ENCODE peak calls at places on chromosomes 4 and X, in four cellular contexts. J, U, T and L are unnamed samples.

GRCh38 chrX:140948827-140949226 is 53.6 kb upstream of the SPANXB1 start:
- DNase-seq in J (no peak), U (no peak), T (no peak), L (no peak)

GRCh38 chr4:48343035-48343434 is 1.7 kb downstream of the SLAIN2 start:
- DNase-seq in J (no peak), U (no peak), T (no peak), L (no peak)

GRCh38 chrX:106437407-106437806 is 174.4 kb upstream of the RADX start:
- DNase-seq in J (no peak), U (no peak), T (peak; percentile 0), L (no peak)

GRCh38 chrX:153884136-153885076 is 1.6 kb downstream of the L1CAM start:
- DNase-seq in J (no peak), U (no peak), T (no peak), L (no peak)

GRCh38 chr4:151553874-151554273 is 144.9 kb downstream of the FHIP1A start:
- DNase-seq in J (no peak), U (no peak), T (no peak), L (no peak)

GRCh38 chrX:118420462-118420861 is 74.6 kb downstream of the WDR44 start:
- DNase-seq in J (no peak), U (no peak), T (peak; percentile 74), L (no peak)

GRCh38 chr4:77599378-77599777 is 6.2 kb upstream of the CXCL13 start:
- DNase-seq in J (peak; percentile 5), U (no peak), T (peak; percentile 68), L (no peak)

GRCh38 chr4:79498282-79498681 is 90.3 kb upstream of the GK2 start:
- DNase-seq in J (no peak), U (no peak), T (no peak), L (no peak)

GRCh38 chr4:16253127-16253960 is 27.1 kb upstream of the TAPT1 start:
- DNase-seq in J (no peak), U (no peak), T (peak; percentile 79), L (no peak)

GRCh38 chr4:15132739-15133138 is 130.5 kb downstream of the CPEB2 start:
- DNase-seq in J (no peak), U (no peak), T (peak; percentile 26), L (no peak)

GRCh38 chr4:67465032-67465762 is 80.1 kb downstream of the CENPC start:
- DNase-seq in J (no peak), U (no peak), T (no peak), L (no peak)

GRCh38 chr4:28313729-28314713 is 1453.4 kb downstream of the STIM2 start:
- DNase-seq in J (no peak), U (no peak), T (no peak), L (no peak)

GRCh38 chrX:73401591-73402266 is 45.1 kb upstream of the CDX4 start:
- DNase-seq in J (peak; percentile 40), U (no peak), T (no peak), L (no peak)

GRCh38 chr4:16686195-16686594 is 212.2 kb downstream of the LDB2 start:
- DNase-seq in J (no peak), U (no peak), T (peak; percentile 87), L (no peak)

GRCh38 chrX:154368630-154369452 is 5.6 kb downstream of the FLNA start:
- DNase-seq in J (no peak), U (peak; percentile 61), T (peak; percentile 93), L (peak; percentile 83)

GRCh38 chr4:83074086-83074704 is 39.2 kb downstream of the COPS4 start:
- DNase-seq in J (peak; percentile 49), U (no peak), T (peak; percentile 94), L (no peak)

GRCh38 chr4:26171953-26172352 is 148.9 kb upstream of the RBPJ start:
- DNase-seq in J (no peak), U (no peak), T (peak; percentile 72), L (no peak)

GRCh38 chrX:5876984-5877655 is 351.5 kb downstream of the NLGN4X start:
- DNase-seq in J (peak; percentile 20), U (no peak), T (no peak), L (no peak)

GRCh38 chrX:131288738-131289511 is at the start of gene IGSF1:
- DNase-seq in J (peak; percentile 30), U (peak; percentile 33), T (peak; percentile 12), L (peak; percentile 26)

GRCh38 chrX:22628275-22628674 is 355.6 kb downstream of the CBLL2 start:
- DNase-seq in J (no peak), U (no peak), T (no peak), L (no peak)

GRCh38 chrX:109886122-109886761 is 116.7 kb upstream of the TMEM164 start:
- DNase-seq in J (peak; percentile 33), U (no peak), T (peak; percentile 69), L (no peak)

GRCh38 chrX:20060961-20061868 is 55.5 kb downstream of the MAP7D2 start:
- DNase-seq in J (no peak), U (no peak), T (no peak), L (no peak)

GRCh38 chr4:40750461-40751258 is 905 bp downstream of the NSUN7 start:
- DNase-seq in J (peak; percentile 22), U (no peak), T (peak; percentile 14), L (no peak)

GRCh38 chr4:165872443-165873297 is at the start of gene TLL1:
- DNase-seq in J (no peak), U (peak; percentile 26), T (peak; percentile 55), L (no peak)

GRCh38 chr4:106039796-106040195 is 144.5 kb downstream of the NPNT start:
- DNase-seq in J (no peak), U (no peak), T (peak; percentile 36), L (no peak)

GRCh38 chr4:15158410-15159091 is 156.3 kb downstream of the CPEB2 start:
- DNase-seq in J (no peak), U (no peak), T (no peak), L (no peak)

GRCh38 chr4:79209822-79210635 is 115.8 kb downstream of the NAA11 start:
- DNase-seq in J (no peak), U (no peak), T (peak; percentile 67), L (no peak)

GRCh38 chrX:135489542-135489941 is 30.9 kb upstream of the INTS6L start:
- DNase-seq in J (no peak), U (no peak), T (no peak), L (no peak)

GRCh38 chr4:70734168-70734954 is 12.6 kb downstream of the RUFY3 start:
- DNase-seq in J (no peak), U (peak; percentile 21), T (peak; percentile 69), L (no peak)

GRCh38 chrX:113651306-113651705 is 810.7 kb upstream of the AMOT start:
- DNase-seq in J (no peak), U (no peak), T (no peak), L (no peak)

DNA sequence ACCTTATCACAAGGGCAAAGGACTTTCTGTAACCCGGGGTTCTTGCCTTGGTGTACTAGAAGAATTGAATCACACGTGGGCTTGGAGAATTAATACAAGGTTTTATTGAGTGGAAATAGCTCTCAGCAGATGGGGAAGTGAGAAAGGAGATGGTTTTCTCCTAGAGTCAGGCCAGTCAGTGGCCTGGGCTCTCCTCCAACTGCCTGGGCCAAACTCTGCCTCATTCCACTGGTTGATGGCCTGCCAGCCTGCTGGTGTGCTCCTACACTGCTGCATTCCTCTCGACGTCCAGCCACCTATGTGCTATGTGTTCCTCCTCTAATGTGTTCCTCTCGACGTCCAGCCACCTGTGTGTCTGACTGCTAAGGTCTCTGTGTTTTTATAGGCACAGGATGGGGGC is 35.3 kb upstream of the SPIN2A start:
- DNase-seq in J (no peak), U (no peak), T (no peak), L (no peak)
- H3K9me3 ChIP-seq in J (no peaks in the 10 kb centered on the region), U (no peaks in the 10 kb centered on the region), T (no peaks in the 10 kb centered on the region), L (no peaks in the 10 kb centered on the region)

DNA sequence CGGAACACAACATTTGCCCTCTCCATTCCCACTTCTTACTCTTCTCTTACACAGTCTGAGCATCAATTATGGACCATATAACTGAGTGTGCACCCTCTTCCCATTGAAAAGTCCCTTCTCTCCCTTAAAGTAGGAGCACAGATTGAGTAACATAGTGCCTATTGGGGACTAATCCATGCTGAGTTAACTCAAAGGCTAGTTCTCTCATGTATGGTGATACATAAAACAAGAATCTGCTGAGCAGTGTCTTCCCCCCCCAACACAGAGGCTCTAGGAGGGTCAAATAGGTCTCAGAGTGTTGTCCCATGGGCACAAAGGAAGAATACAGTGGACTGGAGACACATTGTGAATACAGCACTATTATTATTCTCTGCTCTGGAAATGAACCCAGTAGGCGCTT is 274.6 kb upstream of the BOD1L1 start:
- DNase-seq in J (no peak), U (no peak), T (no peak), L (no peak)
- H3K27me3 ChIP-seq in J (no peaks in the 10 kb centered on the region), U (no peaks in the 10 kb centered on the region), T (no peaks in the 10 kb centered on the region), L (no peaks in the 10 kb centered on the region)

DNA sequence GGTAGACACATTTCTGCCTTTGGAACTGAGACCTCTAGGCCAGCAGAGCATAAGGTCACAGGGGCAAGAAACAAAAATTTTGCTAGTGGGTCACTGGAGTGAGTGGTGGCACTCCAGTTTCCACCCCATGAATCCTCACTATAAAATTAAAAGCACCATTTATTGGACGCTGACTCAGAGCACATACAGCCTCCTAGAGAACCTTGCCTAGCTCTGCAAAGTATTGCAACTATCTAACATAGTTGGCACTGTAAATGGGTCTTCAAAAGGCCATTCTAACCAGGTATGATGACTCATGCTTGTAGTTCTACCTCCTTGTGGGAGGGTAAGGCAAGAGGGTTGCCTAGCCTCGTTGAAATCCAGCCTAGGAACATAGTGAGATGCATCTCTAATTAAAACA is 25.1 kb downstream of the RRAGB start:
- DNase-seq in J (no peak), U (no peak), T (no peak), L (no peak)
- H3K9me3 ChIP-seq in J (peaks cover 6% of the 10 kb centered on the region), U (no peaks in the 10 kb centered on the region), T (no peaks in the 10 kb centered on the region), L (no peaks in the 10 kb centered on the region)

GRCh38 chr4:7121174-7121573 is 53.3 kb upstream of the GRPEL1 start:
- DNase-seq in J (no peak), U (no peak), T (no peak), L (no peak)
- H3K27me3 ChIP-seq in J (peaks cover 22% of the 10 kb centered on the region), U (no peaks in the 10 kb centered on the region), T (no peaks in the 10 kb centered on the region), L (no peaks in the 10 kb centered on the region)

DNA sequence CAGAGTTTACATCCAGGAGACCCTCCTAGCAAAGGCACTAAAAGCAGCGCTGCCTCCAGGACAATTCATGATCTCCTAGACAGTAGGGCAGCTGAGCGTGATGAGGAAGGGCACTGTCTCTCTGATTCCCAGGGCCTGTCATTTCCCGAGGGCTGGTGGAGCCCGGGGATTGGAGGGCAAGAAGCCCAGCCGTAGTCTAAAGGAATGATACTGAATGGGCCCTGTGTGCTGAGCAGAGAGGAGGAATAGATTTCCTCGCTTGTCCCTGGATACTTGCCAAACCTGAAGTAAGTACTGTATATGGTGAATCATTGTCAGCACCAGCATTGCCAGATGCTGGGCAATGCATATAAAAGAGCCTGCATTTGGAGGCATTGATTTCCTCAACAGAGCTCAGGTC is 88.0 kb upstream of the SLITRK2 start:
- DNase-seq in J (no peak), U (no peak), T (no peak), L (no peak)
- H3K9me3 ChIP-seq in J (no peaks in the 10 kb centered on the region), U (no peaks in the 10 kb centered on the region), T (no peaks in the 10 kb centered on the region), L (no peaks in the 10 kb centered on the region)